ENCODE peak calls at places on chromosomes 13 and 19, in ten cellular contexts. C is upper lobe of right lung; E is WERI-Rb-1; N is central memory CD8-positive, alpha-beta T cell; U is cardiac muscle cell; Y is NCI-H2081; G is ACHN; Z is non-pigmented ciliary epithelial cell; F is AG08395; M is T-helper 17 cell. D is an unnamed sample.

GRCh38 chr19:45451181-45451849 is 16.5 kb upstream of the FOSB start:
- DNase-seq in U (no peak), E (no peak), C (no peak), Y (no peak), F (peak), Z (no peak), M (peak), G (no peak), N (peak), D (no peak)

GRCh38 chr19:20365146-20365545 is 198.1 kb downstream of the ZNF486 start:
- DNase-seq in Y (no peak), F (no peak), G (no peak), M (no peak), C (no peak), N (no peak), Z (no peak), U (peak), E (no peak), D (no peak)

GRCh38 chr13:78193853-78194252 is 275.2 kb upstream of the EDNRB start:
- DNase-seq in G (no peak), E (no peak), Y (no peak), Z (no peak), M (no peak), N (no peak), U (no peak), C (no peak), F (no peak), D (no peak)

GRCh38 chr19:15101479-15102082 is 5.6 kb upstream of the SYDE1 start:
- DNase-seq in M (peak), C (no peak), Y (peak), Z (no peak), F (no peak), U (peak), N (no peak), E (peak), G (peak), D (no peak)

GRCh38 chr13:20127563-20128458 is 33.0 kb downstream of the GJA3 start:
- DNase-seq in M (peak), Y (peak), N (no peak), F (peak), Z (no peak), E (peak), U (peak), C (peak), G (peak), D (no peak)

GRCh38 chr19:55642153-55643002 is 1.1 kb upstream of the ZNF581 start:
- DNase-seq in G (no peak), Y (peak), F (no peak), E (no peak), Z (no peak), U (peak), C (peak), N (no peak), M (no peak), D (no peak)

GRCh38 chr19:13408889-13409518 is 97.3 kb downstream of the CACNA1A start:
- DNase-seq in Y (no peak), G (no peak), F (no peak), M (no peak), U (no peak), Z (no peak), C (no peak), E (no peak), N (no peak), D (no peak)

GRCh38 chr13:40211586-40211968 is 454.9 kb downstream of the FOXO1 start:
- DNase-seq in G (no peak), U (no peak), Y (no peak), F (no peak), Z (no peak), E (no peak), M (no peak), N (no peak), C (no peak), D (no peak)

GRCh38 chr19:18466354-18466753 is 28.4 kb upstream of the ISYNA1 start:
- DNase-seq in G (no peak), F (no peak), C (no peak), E (no peak), Y (no peak), M (no peak), U (no peak), Z (no peak), N (no peak), D (no peak)

GRCh38 chr13:44049546-44049945 is 169.8 kb downstream of the LACC1 start:
- DNase-seq in M (no peak), E (no peak), Z (no peak), Y (no peak), N (no peak), U (no peak), G (no peak), F (no peak), C (no peak), D (no peak)

GRCh38 chr19:35114656-35115537 is 726 bp upstream of the FXYD3 start:
- DNase-seq in M (peak), Y (peak), G (peak), Z (no peak), E (peak), N (peak), F (peak), C (peak), U (peak), D (no peak)

GRCh38 chr19:44576843-44577565 is 36.4 kb upstream of the IGSF23 start:
- DNase-seq in Z (no peak), N (no peak), G (peak), M (no peak), E (peak), F (no peak), Y (peak), C (no peak), U (peak), D (no peak)

GRCh38 chr19:10871711-10872550 is 578 bp downstream of the CARM1 start:
- DNase-seq in N (no peak), U (peak), M (no peak), C (peak), Z (no peak), F (no peak), E (peak), G (peak), Y (peak), D (no peak)

GRCh38 chr13:74136089-74136658 is 2.0 kb upstream of the KLF12 start:
- DNase-seq in N (peak), C (peak), U (peak), E (peak), Y (no peak), G (peak), Z (no peak), M (peak), F (peak), D (no peak)

GRCh38 chr19:30046522-30046921 is 104.5 kb downstream of the URI1 start:
- DNase-seq in G (peak), E (no peak), Z (peak), M (no peak), N (no peak), F (no peak), U (no peak), Y (peak), C (no peak), D (no peak)

GRCh38 chr13:80814541-80814940 is 473.6 kb upstream of the SPRY2 start:
- DNase-seq in F (no peak), G (no peak), M (no peak), N (no peak), Y (no peak), U (no peak), C (no peak), E (no peak), Z (peak), D (no peak)

GRCh38 chr13:113816925-113817859 is 46.7 kb downstream of the GAS6 start:
- DNase-seq in C (peak), U (peak), Y (peak), N (peak), Z (peak), G (peak), M (peak), E (peak), F (peak), D (peak)

GRCh38 chr13:75547917-75548316 is 1.7 kb upstream of the UCHL3 start:
- DNase-seq in Z (no peak), E (no peak), F (no peak), G (no peak), M (no peak), N (no peak), U (no peak), Y (no peak), C (no peak), D (no peak)

GRCh38 chr19:40799558-40800338 is 757 bp downstream of the EGLN2 start:
- DNase-seq in E (no peak), F (no peak), C (peak), U (peak), Z (no peak), N (no peak), Y (no peak), M (no peak), G (peak), D (no peak)

GRCh38 chr13:23715762-23716235 is 145.6 kb downstream of the TNFRSF19 start:
- DNase-seq in M (no peak), E (peak), Z (no peak), Y (no peak), U (peak), C (peak), G (no peak), N (no peak), F (no peak), D (no peak)

GRCh38 chr13:110636053-110636475 is 20.7 kb downstream of the NAXD start:
- DNase-seq in N (no peak), C (no peak), M (no peak), E (no peak), Y (no peak), Z (no peak), F (no peak), G (no peak), U (no peak), D (no peak)

GRCh38 chr19:19568802-19569756 is 31.0 kb downstream of the CILP2 start:
- DNase-seq in M (no peak), F (peak), U (no peak), Y (no peak), E (no peak), C (no peak), Z (no peak), N (no peak), G (no peak), D (no peak)

GRCh38 chr19:33832633-33833032 is 36.0 kb downstream of the KCTD15 start:
- DNase-seq in Z (no peak), M (no peak), C (peak), Y (no peak), U (no peak), G (no peak), N (no peak), F (no peak), E (no peak), D (no peak)

GRCh38 chr13:21670006-21670882 is 629 bp upstream of the FGF9 start:
- DNase-seq in N (peak), M (peak), E (peak), U (peak), Y (peak), G (peak), C (peak), F (peak), Z (no peak), D (no peak)

GRCh38 chr13:109773276-109773675 is 13.1 kb downstream of the IRS2 start:
- DNase-seq in Z (no peak), G (peak), E (no peak), F (no peak), U (no peak), C (no peak), Y (no peak), N (no peak), M (no peak), D (no peak)

GRCh38 chr19:40594657-40595077 is 6.5 kb upstream of the LTBP4 start:
- DNase-seq in F (peak), C (no peak), U (no peak), N (no peak), Z (no peak), M (no peak), E (no peak), G (peak), Y (no peak), D (no peak)

GRCh38 chr19:34482380-34483250 is 1.1 kb downstream of the WTIP start:
- DNase-seq in N (no peak), G (peak), U (peak), C (no peak), Y (no peak), F (peak), Z (no peak), E (peak), M (no peak), D (no peak)

GRCh38 chr19:56748443-56748842 is 76.9 kb upstream of the ZNF835 start:
- DNase-seq in E (no peak), C (no peak), Y (no peak), U (no peak), G (peak), F (no peak), Z (no peak), M (no peak), N (no peak), D (peak)

GRCh38 chr19:1288528-1289394 is 3.1 kb downstream of the EFNA2 start:
- DNase-seq in Z (no peak), M (no peak), F (no peak), E (no peak), G (no peak), Y (no peak), C (no peak), U (no peak), N (no peak), D (no peak)

GRCh38 chr19:17718467-17718987 is 753 bp upstream of the MAP1S start:
- DNase-seq in Z (no peak), E (peak), U (no peak), Y (no peak), M (no peak), G (no peak), C (no peak), N (no peak), F (no peak), D (no peak)

GRCh38 chr13:26310470-26310869 is 56.5 kb downstream of the CDK8 start:
- DNase-seq in N (no peak), Z (no peak), U (no peak), Y (no peak), M (no peak), C (no peak), E (no peak), F (no peak), G (no peak), D (no peak)

GRCh38 chr13:34758628-34759027 is 183.4 kb upstream of the NBEA start:
- DNase-seq in C (no peak), U (no peak), F (no peak), Y (no peak), M (no peak), Z (no peak), N (no peak), E (no peak), G (no peak), D (no peak)

D was measured in LNCaP clone FGC.